ENCODE peak calls at places on chromosome 19, in seven cellular contexts. I is fibroblast of lung, X is dorsolateral prefrontal cortex, C is cardiac fibroblast, N is endodermal cell, K is lung, O is NB4. U is an unnamed sample.

GRCh38 chr19:7783991-7784421 is 21.0 kb downstream of the CLEC4M start:
- DNase-seq in C (peak), X (no peak), N (peak), K (peak), I (peak), O (peak), U (peak)

GRCh38 chr19:42301646-42302204 is at the start of gene PRR19:
- DNase-seq in X (no peak), O (peak), K (no peak), I (no peak), N (no peak), C (no peak), U (no peak)

GRCh38 chr19:48490980-48491792 is 20.4 kb downstream of the LMTK3 start:
- DNase-seq in O (peak), I (no peak), C (no peak), N (peak), X (no peak), K (no peak), U (peak)

GRCh38 chr19:2359992-2360875 is at the start of gene TMPRSS9:
- DNase-seq in K (no peak), X (no peak), C (no peak), N (no peak), O (no peak), I (no peak), U (no peak)

GRCh38 chr19:3383121-3383722 is 16.8 kb downstream of the NFIC start:
- DNase-seq in C (no peak), X (no peak), K (no peak), I (no peak), O (no peak), N (peak), U (no peak)

GRCh38 chr19:342801-343421 is 1.7 kb downstream of the MIER2 start:
- DNase-seq in K (peak), O (peak), I (peak), C (peak), X (no peak), N (no peak), U (peak)

GRCh38 chr19:55646889-55647731 is 902 bp upstream of the CCDC106 start:
- DNase-seq in X (no peak), O (no peak), K (no peak), I (no peak), C (no peak), N (no peak), U (no peak)

GRCh38 chr19:54307389-54307788 is 5.6 kb downstream of the LILRA5 start:
- DNase-seq in N (no peak), X (no peak), O (no peak), K (no peak), I (no peak), C (no peak), U (no peak)

GRCh38 chr19:50510700-50511068 is 307 bp downstream of the JOSD2 start:
- DNase-seq in K (no peak), N (no peak), C (no peak), X (no peak), I (no peak), O (no peak), U (peak)

GRCh38 chr19:58555920-58556632 is 1.2 kb upstream of the CHMP2A start:
- DNase-seq in X (no peak), K (no peak), C (no peak), I (no peak), O (peak), N (no peak), U (no peak)

GRCh38 chr19:43430142-43430710 is 15.5 kb downstream of the TEX101 start:
- DNase-seq in X (no peak), O (no peak), I (no peak), K (no peak), N (peak), C (peak), U (no peak)

GRCh38 chr19:16587031-16588023 is 15.1 kb upstream of the SLC35E1 start:
- DNase-seq in X (peak), N (peak), O (peak), I (peak), K (peak), C (no peak), U (peak)

GRCh38 chr19:51986309-51987291 is at the start of gene ZNF350:
- DNase-seq in O (peak), I (peak), C (peak), X (peak), K (peak), N (peak), U (peak)
- H3K4me3 ChIP-seq in O (peak), I (peak), C (peak), X (peak), K (peak), N (peak), U (peak)

DNA sequence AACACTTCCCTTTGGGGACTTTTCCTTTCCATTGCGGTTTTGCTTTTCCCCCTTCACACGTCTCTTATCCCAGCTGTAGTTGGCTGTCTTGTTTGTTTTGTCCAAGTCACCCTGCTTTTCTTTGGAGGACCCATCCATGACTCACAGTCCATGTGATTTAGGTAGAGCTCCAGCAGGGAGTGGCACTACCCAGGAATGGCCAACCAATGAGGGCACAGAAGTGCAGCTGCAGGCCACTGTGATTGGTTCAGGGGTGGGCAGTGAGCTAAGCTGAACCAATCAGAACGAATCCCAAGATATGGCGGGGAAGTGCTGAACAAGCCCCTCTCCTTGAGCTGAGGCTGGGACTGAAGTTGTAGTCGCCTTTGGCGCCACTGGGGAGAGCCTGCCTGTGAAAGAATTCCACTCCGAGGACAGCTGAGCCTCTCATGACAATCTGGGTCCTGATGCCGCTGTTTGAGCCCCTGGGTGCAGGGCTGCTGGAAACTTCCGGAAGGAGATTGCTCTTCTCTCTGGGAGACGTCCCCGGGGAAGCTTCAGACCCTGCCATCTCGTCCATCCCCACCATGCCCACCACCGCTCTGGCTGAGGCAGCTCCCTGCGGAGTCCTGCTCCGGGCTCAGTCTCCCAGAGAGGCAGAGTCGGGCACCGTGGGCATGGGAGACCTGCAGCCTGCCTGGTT is 62.9 kb upstream of the URI1 start:
- DNase-seq in C (peak), I (peak), O (peak), K (no peak), N (peak), X (no peak), U (peak)
- TF ChIP-seq CTCF in C (no peak), I (no peak), O (no peak), K (no peak), N (no peak), X (no peak), U (no peak)

GRCh38 chr19:5850189-5850588 is 1.1 kb downstream of the FUT3 start:
- DNase-seq in I (no peak), K (no peak), X (no peak), N (no peak), O (no peak), C (no peak), U (no peak)
- H3K4me3 ChIP-seq in I (no peak), K (no peak), X (no peak), N (no peak), O (no peak), C (no peak), U (no peak)

DNA sequence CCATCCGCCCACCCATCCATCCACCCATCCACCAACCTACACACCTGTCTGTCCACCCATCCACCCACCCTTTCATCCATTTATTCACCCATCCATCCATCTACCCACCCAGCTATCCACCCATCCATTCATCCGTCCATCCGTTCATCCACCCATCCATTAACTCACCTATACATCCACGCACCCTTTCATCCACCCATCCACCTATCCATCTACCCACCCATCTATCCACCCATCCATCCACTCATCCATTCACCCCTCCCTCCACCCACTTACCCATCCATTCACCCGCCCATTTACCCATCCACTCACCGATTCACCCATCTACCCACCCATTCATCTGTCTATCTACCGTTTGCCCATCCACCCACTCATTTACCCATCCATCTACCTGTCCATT is 17.6 kb downstream of the KLHL26 start:
- DNase-seq in I (no peak), X (no peak), N (no peak), O (no peak), C (no peak), K (no peak), U (no peak)
- TF ChIP-seq CTCF in I (no peak), X (no peak), N (no peak), O (no peak), C (no peak), K (no peak), U (no peak)

DNA sequence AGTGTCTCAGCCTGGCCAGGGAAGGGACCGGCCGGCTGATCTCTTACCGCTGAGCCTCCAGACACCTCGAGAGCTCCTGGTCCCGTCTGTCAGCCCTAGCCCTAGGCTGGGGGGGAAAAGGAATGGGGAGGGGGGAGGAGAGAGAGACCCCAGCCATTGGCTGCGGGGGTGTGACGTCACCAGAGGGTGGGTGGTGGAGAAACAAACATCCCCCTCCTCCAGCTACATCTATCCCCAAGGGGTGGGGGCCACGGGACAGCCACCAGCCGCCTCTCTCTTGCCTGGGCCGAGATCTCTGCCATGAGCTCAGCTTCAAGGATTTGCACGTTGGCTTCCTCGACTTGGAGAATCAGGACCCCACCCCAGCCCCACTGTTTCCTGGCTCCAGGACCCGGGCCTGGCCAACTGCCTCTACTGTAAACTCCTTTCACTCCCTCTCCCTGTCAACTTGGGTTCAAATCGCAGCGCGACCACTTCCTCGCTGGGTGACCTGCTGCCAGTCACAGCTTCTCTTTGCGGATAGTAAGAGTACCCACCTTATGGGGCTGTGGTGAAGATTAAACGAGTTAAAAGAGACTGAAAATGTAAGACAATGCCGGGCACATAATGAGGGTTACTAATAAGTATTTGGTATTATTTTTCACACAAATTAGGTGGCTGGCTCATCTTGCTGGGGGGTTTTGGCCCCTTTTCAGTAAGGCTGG is at the start of gene PRX:
- DNase-seq in X (no peak), O (no peak), C (no peak), N (peak), I (no peak), K (no peak), U (no peak)
- H3K4me3 ChIP-seq in X (no peak), O (no peak), C (no peak), N (no peak), I (no peak), K (peak), U (no peak)

GRCh38 chr19:45590300-45591003 is 5.8 kb upstream of the OPA3 start:
- DNase-seq in I (no peak), X (no peak), C (no peak), K (no peak), N (no peak), O (no peak), U (no peak)

GRCh38 chr19:45589768-45590167 is 5.2 kb upstream of the OPA3 start:
- DNase-seq in I (no peak), C (no peak), K (no peak), O (no peak), N (no peak), X (no peak), U (no peak)

GRCh38 chr19:45592366-45592765 is 7.8 kb upstream of the OPA3 start:
- DNase-seq in C (no peak), O (no peak), K (no peak), N (no peak), I (no peak), X (no peak), U (no peak)

GRCh38 chr19:45591638-45592005 is 7.0 kb upstream of the OPA3 start:
- DNase-seq in K (no peak), X (no peak), N (no peak), O (no peak), I (no peak), C (no peak), U (no peak)

DNA sequence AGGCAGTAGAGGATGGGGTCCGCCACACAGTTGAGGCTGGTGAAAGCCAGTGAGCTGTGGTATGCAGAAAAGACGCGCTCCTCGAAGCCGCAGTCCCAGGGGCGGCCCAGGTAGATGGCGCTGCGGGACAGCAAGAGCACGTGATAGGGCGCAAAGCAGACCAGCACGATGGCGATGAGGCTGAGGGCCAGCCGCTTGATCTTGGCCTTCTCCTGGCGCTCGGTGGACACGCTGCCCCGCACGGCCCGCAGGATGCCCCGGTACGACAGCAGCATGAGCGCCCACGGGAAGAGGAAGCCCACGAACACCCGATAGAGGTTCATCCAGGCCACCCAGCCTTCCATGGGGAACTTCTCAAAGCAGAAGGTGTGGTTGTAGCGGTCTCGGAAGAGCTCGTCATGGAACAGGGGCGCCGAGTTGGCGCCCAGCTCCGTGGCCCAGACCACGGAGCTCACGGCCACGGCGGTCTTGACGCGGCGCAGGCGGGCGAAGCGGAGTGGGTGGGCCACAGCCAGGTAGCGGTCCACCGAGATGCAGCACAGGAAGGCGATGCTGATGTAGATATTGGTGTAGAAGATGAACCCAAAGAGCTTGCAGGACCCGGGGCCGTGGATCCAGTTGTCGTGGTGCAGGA is 6.5 kb upstream of the OPA3 start:
- DNase-seq in I (peak), C (no peak), O (peak), K (peak), N (peak), X (no peak), U (peak)
- TF ChIP-seq CTCF in I (peak), C (no peak), O (peak), K (no peak), N (peak), X (no peak), U (peak)

GRCh38 chr19:28889941-28890645 is 322.9 kb downstream of the UQCRFS1 start:
- DNase-seq in K (no peak), I (no peak), O (no peak), N (no peak), X (no peak), C (no peak), U (no peak)
- H3K4me3 ChIP-seq in K (no peak), I (no peak), O (no peak), N (no peak), X (no peak), C (no peak), U (no peak)

GRCh38 chr19:33302175-33302973 is at the start of gene CEBPA:
- DNase-seq in X (peak), O (peak), K (peak), N (peak), C (peak), I (peak), U (peak)
- TF ChIP-seq CTCF in X (no peak), O (peak), K (no peak), N (peak), C (no peak), I (peak), U (peak)

U was measured in choroid plexus epithelial cell.